ENCODE peak calls at places on chromosomes 3 and 15, in eight cellular contexts. M is trophoblast cell, N is tibial nerve, Y is adipocyte, V is astrocyte, R is left lung, E is PC-3, D is heart right ventricle. Q is an unnamed sample.

GRCh38 chr3:55770077-55770476 is 283.0 kb upstream of the WNT5A start:
- DNase-seq in V (no peak), R (no peak), M (no peak), E (no peak), N (no peak), D (no peak), Y (no peak), Q (no peak)

GRCh38 chr15:58864602-58865419 is 68.7 kb downstream of the SLTM start:
- DNase-seq in R (peak; percentile 43), M (no peak), D (peak; percentile 25), N (no peak), Y (no peak), V (no peak), E (no peak), Q (no peak)

GRCh38 chr3:184808021-184808420 is 3.9 kb upstream of the VPS8 start:
- DNase-seq in E (no peak), M (no peak), Y (no peak), D (no peak), R (no peak), V (no peak), N (no peak), Q (no peak)

GRCh38 chr3:32334675-32335074 is 57.0 kb upstream of the CMTM7 start:
- DNase-seq in R (no peak), V (no peak), Y (no peak), M (no peak), N (no peak), E (peak; percentile 34), D (no peak), Q (no peak)

GRCh38 chr3:112894258-112894657 is 47.6 kb upstream of the CD200R1L start:
- DNase-seq in N (no peak), M (no peak), R (no peak), Y (peak; percentile 1), E (peak; percentile 18), V (peak; percentile 74), D (no peak), Q (no peak)

GRCh38 chr3:151259664-151260063 is 18.7 kb downstream of the P2RY14 start:
- DNase-seq in R (no peak), Y (peak; percentile 55), M (no peak), V (no peak), E (no peak), N (no peak), D (no peak), Q (no peak)

GRCh38 chr15:86572368-86572841 is 492.7 kb downstream of the AGBL1 start:
- DNase-seq in R (no peak), Y (no peak), D (no peak), N (no peak), V (no peak), E (no peak), M (no peak), Q (no peak)

GRCh38 chr15:94026458-94026967 is 204.8 kb upstream of the MCTP2 start:
- DNase-seq in E (peak; percentile 65), Y (no peak), M (no peak), V (peak; percentile 96), D (no peak), R (no peak), N (no peak), Q (peak; percentile 95)

GRCh38 chr3:59326246-59327024 is 276.6 kb upstream of the CFAP20DC start:
- DNase-seq in D (no peak), N (no peak), V (peak; percentile 6), M (no peak), R (no peak), Y (no peak), E (no peak), Q (no peak)

GRCh38 chr3:122576174-122576940 is 1.1 kb upstream of the PARP15 start:
- DNase-seq in Y (no peak), V (no peak), D (no peak), R (no peak), E (no peak), N (no peak), M (no peak), Q (no peak)

GRCh38 chr3:43894176-43895049 is 203.7 kb downstream of the ABHD5 start:
- DNase-seq in E (no peak), M (no peak), D (peak; percentile 15), V (peak; percentile 65), R (no peak), Y (peak; percentile 91), N (peak; percentile 14), Q (peak; percentile 62)

DNA sequence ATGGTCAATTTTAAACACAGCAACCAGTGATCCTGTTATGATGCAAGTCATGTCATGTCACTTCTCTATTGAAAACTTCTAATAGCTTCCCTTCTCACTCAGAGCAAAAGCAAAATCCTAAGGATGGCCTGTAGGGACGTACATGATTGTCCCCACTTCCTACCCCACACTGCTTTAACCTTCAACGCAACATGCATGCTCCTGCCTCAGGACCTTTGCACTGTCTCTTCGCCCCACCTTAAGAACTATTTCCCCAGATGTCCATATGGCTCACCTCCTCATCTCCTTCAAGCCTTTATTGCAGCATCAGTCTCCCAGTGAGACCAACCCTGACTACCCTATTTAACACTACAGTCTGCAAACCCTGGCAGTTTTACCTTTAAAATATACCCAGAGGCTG is 214.1 kb upstream of the CHRM5 start:
- DNase-seq in M (no peak), Y (no peak), V (no peak), N (no peak), D (no peak), E (no peak), R (no peak), Q (no peak)
- H3K36me3 ChIP-seq in M (peaks cover 10% of the 10 kb centered on the region), Y (no peaks in the 10 kb centered on the region), V (no peaks in the 10 kb centered on the region), N (no peaks in the 10 kb centered on the region), D (no peaks in the 10 kb centered on the region), E (no peaks in the 10 kb centered on the region), R (no peaks in the 10 kb centered on the region), Q (no peaks in the 10 kb centered on the region)

DNA sequence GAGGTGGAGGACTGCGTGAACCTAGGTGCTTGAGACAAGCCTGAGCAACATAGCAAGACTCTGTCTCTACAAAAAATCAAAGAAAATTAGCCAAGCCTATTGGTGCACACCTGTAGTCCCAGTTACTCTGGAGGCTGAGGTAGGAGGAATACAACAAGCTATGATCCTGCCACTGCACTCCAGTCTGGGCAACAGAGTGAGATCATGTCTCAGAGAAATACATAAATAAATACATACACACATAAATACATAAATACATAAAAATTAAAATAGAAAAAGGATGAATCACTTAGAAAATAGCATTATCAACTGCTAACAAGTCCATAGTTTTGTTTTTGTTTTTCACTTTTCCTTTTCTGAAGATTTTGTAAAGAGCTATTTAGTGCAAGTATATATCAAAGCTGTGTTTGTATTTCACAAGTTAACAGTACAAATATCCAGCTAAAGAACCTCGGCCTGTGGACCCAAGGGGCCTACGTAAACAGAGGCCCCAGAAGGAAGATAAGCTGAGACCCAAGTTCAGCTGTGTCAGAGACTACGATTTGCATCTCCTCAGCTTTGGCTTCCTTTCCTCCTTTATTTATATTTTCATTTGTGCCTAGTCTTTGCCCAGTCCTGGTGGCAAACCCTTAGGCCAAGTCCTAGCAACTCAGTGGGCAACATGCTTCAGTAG is 67.1 kb upstream of the ROBO2 start:
- DNase-seq in R (no peak), D (no peak), E (no peak), N (no peak), M (no peak), Y (no peak), V (no peak), Q (no peak)
- H3K36me3 ChIP-seq in R (no peaks in the 10 kb centered on the region), D (no peaks in the 10 kb centered on the region), E (no peaks in the 10 kb centered on the region), N (no peaks in the 10 kb centered on the region), M (no peaks in the 10 kb centered on the region), Y (no peaks in the 10 kb centered on the region), V (no peaks in the 10 kb centered on the region), Q (no peaks in the 10 kb centered on the region)

DNA sequence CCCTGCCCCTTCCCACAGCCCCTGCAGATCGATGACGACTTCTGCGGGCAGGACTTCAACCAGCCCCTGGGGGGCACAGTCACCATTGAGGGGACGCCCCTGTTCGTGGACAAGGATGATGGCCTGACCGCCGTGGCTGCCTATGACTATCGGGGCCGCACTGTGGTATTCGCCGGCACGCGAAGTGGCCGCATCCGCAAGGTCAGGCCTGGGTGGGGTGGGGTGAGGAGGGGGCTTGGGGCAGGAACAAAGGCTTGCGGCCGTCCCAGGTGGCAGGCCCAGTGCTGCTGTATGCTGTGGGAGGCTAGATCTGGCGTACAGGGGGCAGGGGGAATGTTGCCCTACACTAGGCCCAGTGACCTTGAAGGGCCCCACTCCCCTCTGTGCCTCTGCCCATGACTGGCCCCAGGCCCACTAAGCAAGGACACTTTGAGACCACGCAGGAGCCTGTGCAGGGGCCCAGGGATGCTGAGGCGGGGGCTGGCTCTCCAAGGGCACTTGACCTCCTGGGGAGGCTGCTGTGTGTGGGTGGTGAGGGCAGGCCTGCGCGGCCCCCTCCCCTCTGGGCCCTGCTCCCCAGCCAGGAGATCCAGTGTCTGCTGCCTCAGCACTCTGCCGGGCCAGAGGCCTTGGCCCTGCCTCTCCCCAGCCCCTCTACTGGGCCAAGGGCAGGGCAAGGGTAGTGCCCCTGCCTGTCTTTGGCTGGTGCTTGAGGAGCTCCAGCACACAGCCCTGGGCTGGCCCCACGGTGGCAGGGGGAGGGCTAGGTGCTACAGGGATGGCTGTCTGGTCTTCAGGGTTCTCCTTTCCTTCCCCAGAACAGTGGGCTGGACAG is 8.7 kb downstream of the PLXNA1 start:
- DNase-seq in D (no peak), E (no peak), M (no peak), N (no peak), R (no peak), V (no peak), Y (no peak), Q (no peak)
- H3K36me3 ChIP-seq in D (no peaks in the 10 kb centered on the region), E (no peaks in the 10 kb centered on the region), M (peaks cover 63% of the 10 kb centered on the region), N (no peaks in the 10 kb centered on the region), R (no peaks in the 10 kb centered on the region), V (no peaks in the 10 kb centered on the region), Y (peaks cover 33% of the 10 kb centered on the region), Q (peaks cover 58% of the 10 kb centered on the region)

GRCh38 chr3:64220161-64220560 is 5.1 kb downstream of the PRICKLE2 start:
- DNase-seq in N (no peak), M (no peak), V (peak; percentile 65), R (no peak), Y (peak; percentile 67), D (no peak), E (peak; percentile 19), Q (no peak)

GRCh38 chr3:64223809-64224570 is 1.3 kb downstream of the PRICKLE2 start:
- DNase-seq in R (no peak), M (no peak), E (no peak), N (no peak), V (peak; percentile 26), D (no peak), Y (no peak), Q (no peak)

GRCh38 chr3:64218746-64219145 is 6.5 kb downstream of the PRICKLE2 start:
- DNase-seq in Y (no peak), E (no peak), M (no peak), D (no peak), N (no peak), V (no peak), R (no peak), Q (no peak)

GRCh38 chr3:64222501-64222900 is 2.8 kb downstream of the PRICKLE2 start:
- DNase-seq in Y (no peak), R (no peak), D (no peak), N (no peak), V (no peak), E (no peak), M (no peak), Q (no peak)

DNA sequence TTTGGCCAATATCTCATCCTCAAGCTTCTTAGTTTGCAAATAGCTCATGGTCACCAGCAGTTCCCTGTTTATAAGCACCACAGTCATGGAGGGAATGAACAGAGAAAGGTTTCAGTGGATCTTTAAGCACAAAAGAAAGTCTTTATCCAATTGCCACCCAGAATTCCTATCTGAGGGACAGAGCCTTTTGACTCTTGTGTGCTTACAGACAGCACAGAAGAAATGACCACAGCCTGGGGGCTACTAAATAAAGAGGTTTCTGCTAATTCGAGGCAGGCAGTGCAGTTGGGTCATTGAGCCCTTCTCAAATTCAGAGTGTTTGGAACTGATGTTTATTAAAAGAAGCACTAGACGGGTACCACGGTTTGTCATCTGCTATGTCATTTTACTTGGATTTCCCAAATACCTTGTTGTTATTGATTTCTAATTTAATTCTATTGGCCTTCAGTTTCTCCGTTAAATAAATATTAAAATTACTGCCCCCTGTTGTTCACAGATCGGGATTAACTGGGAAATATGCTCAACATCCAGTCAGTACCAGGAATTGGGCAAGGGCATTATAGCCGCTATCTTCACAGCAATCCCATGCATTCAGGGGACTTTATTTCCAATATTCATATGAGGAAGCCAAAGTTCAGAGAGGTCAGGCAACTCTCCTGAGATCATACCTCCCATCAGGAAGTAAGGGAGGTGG is 3.6 kb downstream of the PRICKLE2 start:
- DNase-seq in E (no peak), V (no peak), M (no peak), R (no peak), N (no peak), Y (no peak), D (no peak), Q (no peak)
- H3K36me3 ChIP-seq in E (no peaks in the 10 kb centered on the region), V (no peaks in the 10 kb centered on the region), M (peaks cover 6% of the 10 kb centered on the region), R (no peaks in the 10 kb centered on the region), N (no peaks in the 10 kb centered on the region), Y (no peaks in the 10 kb centered on the region), D (no peaks in the 10 kb centered on the region), Q (no peaks in the 10 kb centered on the region)